ENCODE peak calls at places on chromosomes 12 and 14, in five cellular contexts. X, P, E, I and Q are unnamed samples.

GRCh38 chr14:59419383-59419782 is 45.8 kb downstream of the GPR135 start:
- DNase-seq in X (no peak), P (no peak), E (no peak), I (no peak), Q (no peak)

GRCh38 chr12:70929029-70929428 is 8.5 kb upstream of the PTPRR start:
- DNase-seq in X (no peak), P (no peak), E (no peak), I (no peak), Q (no peak)

GRCh38 chr12:59742831-59743230 is 147.0 kb downstream of the SLC16A7 start:
- DNase-seq in X (no peak), P (no peak), E (no peak), I (no peak), Q (no peak)

GRCh38 chr14:99578541-99579044 is 25.4 kb downstream of the CCDC85C start:
- DNase-seq in X (no peak), P (no peak), E (no peak), I (no peak), Q (no peak)

GRCh38 chr14:89000007-89000942 is 175.8 kb downstream of the TTC8 start:
- DNase-seq in X (no peak), P (peak; percentile 16), E (peak; percentile 29), I (no peak), Q (peak; percentile 24)

GRCh38 chr12:24012528-24012927 is 63.1 kb upstream of the SOX5 start:
- DNase-seq in X (no peak), P (no peak), E (peak; percentile 28), I (no peak), Q (no peak)

GRCh38 chr12:41264281-41264680 is 76.2 kb downstream of the PDZRN4 start:
- DNase-seq in X (no peak), P (no peak), E (peak; percentile 3), I (no peak), Q (no peak)

GRCh38 chr14:50967104-50967503 is 22.8 kb upstream of the PYGL start:
- DNase-seq in X (no peak), P (no peak), E (no peak), I (no peak), Q (no peak)

GRCh38 chr12:115096673-115097349 is 412.8 kb upstream of the TBX3 start:
- DNase-seq in X (no peak), P (no peak), E (no peak), I (no peak), Q (no peak)

GRCh38 chr14:105086833-105087307 is 21.6 kb upstream of the GPR132 start:
- DNase-seq in X (peak; percentile 89), P (no peak), E (peak; percentile 47), I (no peak), Q (peak; percentile 84)

GRCh38 chr12:106902053-106902452 is 53.7 kb upstream of the TMEM263 start:
- DNase-seq in X (no peak), P (no peak), E (no peak), I (no peak), Q (no peak)

GRCh38 chr12:16228067-16228466 is 49.4 kb downstream of the SLC15A5 start:
- DNase-seq in X (no peak), P (no peak), E (no peak), I (no peak), Q (no peak)

GRCh38 chr12:56958422-56958821 is 1.0 kb upstream of the RDH16 start:
- DNase-seq in X (no peak), P (no peak), E (no peak), I (no peak), Q (no peak)

GRCh38 chr12:126518596-126519200 is 1453.5 kb downstream of the AACS start:
- DNase-seq in X (no peak), P (no peak), E (no peak), I (no peak), Q (no peak)

GRCh38 chr12:84994436-84994835 is 41.6 kb downstream of the TSPAN19 start:
- DNase-seq in X (no peak), P (no peak), E (no peak), I (no peak), Q (no peak)

GRCh38 chr14:91254456-91254855 is 10.0 kb upstream of the GPR68 start:
- DNase-seq in X (no peak), P (no peak), E (no peak), I (no peak), Q (no peak)

GRCh38 chr12:114006482-114007425 is 40.6 kb upstream of the RBM19 start:
- DNase-seq in X (no peak), P (no peak), E (no peak), I (no peak), Q (no peak)

GRCh38 chr12:26295001-26295400 is 99.6 kb downstream of the SSPN start:
- DNase-seq in X (no peak), P (no peak), E (no peak), I (no peak), Q (no peak)

GRCh38 chr12:26290560-26290959 is 95.2 kb downstream of the SSPN start:
- DNase-seq in X (no peak), P (no peak), E (no peak), I (no peak), Q (no peak)

GRCh38 chr12:26297386-26298070 is 102.2 kb downstream of the SSPN start:
- DNase-seq in X (no peak), P (no peak), E (no peak), I (no peak), Q (no peak)

GRCh38 chr12:26292596-26292995 is 97.2 kb downstream of the SSPN start:
- DNase-seq in X (no peak), P (no peak), E (no peak), I (no peak), Q (no peak)

DNA sequence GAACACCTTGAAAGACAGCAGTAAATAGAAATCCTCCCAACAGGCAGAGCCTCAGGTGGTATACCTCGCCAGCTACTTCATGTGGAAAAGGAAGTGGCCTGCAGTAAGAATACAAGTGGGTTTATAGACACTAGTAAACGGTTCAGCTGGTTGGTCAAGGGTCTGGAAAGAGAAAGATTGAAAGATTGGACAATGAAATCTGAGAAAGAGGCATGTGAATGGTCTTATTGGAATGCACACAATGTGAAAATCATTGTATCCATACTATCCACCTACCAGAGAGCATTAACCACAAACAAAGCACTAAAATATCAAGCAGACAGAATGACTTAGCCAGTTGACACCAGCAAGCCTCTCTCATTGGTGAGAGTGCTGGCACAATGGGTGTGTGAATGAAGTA is 98.2 kb downstream of the SSPN start:
- DNase-seq in X (no peak), P (no peak), E (no peak), I (no peak), Q (no peak)
- TF ChIP-seq SUZ12 in X (no peak), P (no peak), E (no peak), I (no peak), Q (no peak)

GRCh38 chr14:35985504-35986218 is 159.5 kb downstream of the BRMS1L start:
- DNase-seq in X (no peak), P (no peak), E (no peak), I (peak; percentile 41), Q (no peak)
- TF ChIP-seq SUZ12 in X (no peak), P (no peak), E (no peak), I (no peak), Q (no peak)

GRCh38 chr12:759628-760027 is 7.2 kb downstream of the WNK1 start:
- DNase-seq in X (no peak), P (no peak), E (no peak), I (no peak), Q (no peak)

GRCh38 chr12:765861-766260 is 13.5 kb downstream of the WNK1 start:
- DNase-seq in X (no peak), P (no peak), E (no peak), I (no peak), Q (no peak)

GRCh38 chr12:761276-761675 is 8.9 kb downstream of the WNK1 start:
- DNase-seq in X (no peak), P (no peak), E (no peak), I (no peak), Q (no peak)
- TF ChIP-seq SUZ12 in X (no peak), P (no peak), E (no peak), I (no peak), Q (no peak)

DNA sequence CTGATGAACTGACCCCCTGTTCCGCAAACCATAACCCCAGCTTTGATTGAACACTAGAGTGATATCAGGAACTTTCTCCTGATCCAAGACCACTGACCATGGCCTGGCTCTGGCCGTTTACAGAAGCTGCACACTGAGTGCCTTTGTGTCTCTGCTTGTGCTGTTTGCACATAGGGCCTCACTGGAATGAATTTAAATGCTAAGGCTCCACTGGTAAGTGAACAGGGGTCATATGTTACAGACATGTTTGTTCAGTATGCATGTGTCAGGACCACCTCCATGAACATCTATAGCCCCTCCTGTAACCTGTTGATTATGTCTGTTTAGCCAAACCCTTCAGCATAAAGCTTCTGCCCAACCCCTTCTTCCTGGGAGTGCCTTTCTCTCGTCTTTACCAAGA is 1239.8 kb downstream of the TMEM121 start:
- DNase-seq in X (no peak), P (no peak), E (no peak), I (no peak), Q (no peak)
- TF ChIP-seq SUZ12 in X (no peak), P (no peak), E (no peak), I (no peak), Q (no peak)

GRCh38 chr12:55771736-55772135 is 28.8 kb downstream of the GDF11 start:
- DNase-seq in X (no peak), P (no peak), E (no peak), I (no peak), Q (no peak)
- TF ChIP-seq SUZ12 in X (no peak), P (no peak), E (no peak), I (no peak), Q (no peak)

GRCh38 chr12:2629051-2629450 is 165.7 kb upstream of the FKBP4 start:
- DNase-seq in X (no peak), P (no peak), E (no peak), I (no peak), Q (no peak)

GRCh38 chr12:2631613-2632350 is 163.0 kb upstream of the FKBP4 start:
- DNase-seq in X (no peak), P (no peak), E (no peak), I (no peak), Q (no peak)

GRCh38 chr12:2625267-2625666 is 169.5 kb upstream of the FKBP4 start:
- DNase-seq in X (no peak), P (no peak), E (no peak), I (no peak), Q (no peak)

GRCh38 chr12:2627343-2628191 is 167.2 kb upstream of the FKBP4 start:
- DNase-seq in X (no peak), P (no peak), E (no peak), I (no peak), Q (no peak)

GRCh38 chr12:2628401-2628800 is 166.4 kb upstream of the FKBP4 start:
- DNase-seq in X (no peak), P (no peak), E (no peak), I (no peak), Q (no peak)
- TF ChIP-seq SUZ12 in X (no peak), P (no peak), E (no peak), I (no peak), Q (no peak)